ENCODE peak calls at places on chromosome 6, in six cellular contexts. L, T, N, A, W and U are unnamed samples.

GRCh38 chr6:7341989-7342742 is 29.2 kb upstream of the SSR1 start:
- DNase-seq in L (no peak), T (no peak), N (peak), A (no peak), W (no peak), U (no peak)

GRCh38 chr6:23213193-23213592 is 643.8 kb downstream of the HDGFL1 start:
- DNase-seq in L (no peak), T (no peak), N (no peak), A (no peak), W (no peak), U (no peak)

GRCh38 chr6:126117251-126117650 is 130.9 kb downstream of the TRMT11 start:
- DNase-seq in L (no peak), T (no peak), N (no peak), A (no peak), W (no peak), U (no peak)

GRCh38 chr6:123803862-123804681 is at the start of gene NKAIN2:
- DNase-seq in L (peak), T (peak), N (no peak), A (no peak), W (peak), U (peak)

GRCh38 chr6:35810831-35811698 is 5.9 kb downstream of the LHFPL5 start:
- DNase-seq in L (no peak), T (no peak), N (peak), A (no peak), W (no peak), U (no peak)

GRCh38 chr6:167570460-167571400 is 245.8 kb downstream of the TTLL2 start:
- DNase-seq in L (no peak), T (no peak), N (no peak), A (no peak), W (no peak), U (no peak)

GRCh38 chr6:30691208-30691872 is 556 bp upstream of the NRM start:
- DNase-seq in L (no peak), T (no peak), N (no peak), A (no peak), W (no peak), U (no peak)

GRCh38 chr6:11754625-11755289 is 23.8 kb downstream of the ADTRP start:
- DNase-seq in L (no peak), T (no peak), N (no peak), A (no peak), W (no peak), U (no peak)

GRCh38 chr6:107489636-107490567 is at the start of gene SOBP:
- DNase-seq in L (peak), T (peak), N (no peak), A (no peak), W (peak), U (peak)

GRCh38 chr6:119814609-119815400 is 465.2 kb upstream of the MAN1A1 start:
- DNase-seq in L (no peak), T (no peak), N (no peak), A (no peak), W (no peak), U (no peak)

GRCh38 chr6:36841756-36842155 is 2.5 kb upstream of the CPNE5 start:
- DNase-seq in L (no peak), T (no peak), N (no peak), A (no peak), W (no peak), U (no peak)

GRCh38 chr6:134240664-134241431 is 77.1 kb downstream of the SGK1 start:
- DNase-seq in L (no peak), T (no peak), N (no peak), A (no peak), W (peak), U (no peak)

GRCh38 chr6:3334579-3334978 is 75.8 kb downstream of the PSMG4 start:
- DNase-seq in L (no peak), T (no peak), N (no peak), A (no peak), W (no peak), U (no peak)

GRCh38 chr6:135651964-135652755 is 154.6 kb upstream of the AHI1 start:
- DNase-seq in L (no peak), T (peak), N (no peak), A (no peak), W (no peak), U (peak)

GRCh38 chr6:37696220-37696840 is 1.4 kb downstream of the MDGA1 start:
- DNase-seq in L (no peak), T (peak), N (no peak), A (no peak), W (peak), U (peak)

GRCh38 chr6:79525272-79526100 is 11.7 kb downstream of the LCA5 start:
- DNase-seq in L (no peak), T (peak), N (no peak), A (no peak), W (no peak), U (no peak)

GRCh38 chr6:54335871-54336270 is 27.6 kb downstream of the TINAG start:
- DNase-seq in L (no peak), T (no peak), N (peak), A (no peak), W (no peak), U (no peak)

GRCh38 chr6:17998442-17998841 is 11.0 kb upstream of the KIF13A start:
- DNase-seq in L (no peak), T (no peak), N (no peak), A (no peak), W (no peak), U (no peak)

GRCh38 chr6:165634076-165634475 is 29.0 kb downstream of the PDE10A start:
- DNase-seq in L (no peak), T (no peak), N (no peak), A (no peak), W (no peak), U (no peak)

GRCh38 chr6:104639671-104640070 is 220.0 kb downstream of the HACE1 start:
- DNase-seq in L (no peak), T (no peak), N (no peak), A (peak), W (no peak), U (peak)

GRCh38 chr6:116662186-116662585 is 6.4 kb downstream of the ZUP1 start:
- DNase-seq in L (no peak), T (no peak), N (no peak), A (no peak), W (no peak), U (no peak)